ENCODE peak calls at places on chromosome 5, in four cellular contexts. One of them, this sample, is unnamed.
A peak's percentile ranks its signal among the peaks of the same experiment; 100 is the strongest.

GRCh38 chr5:83922699-83923098 is 202.0 kb upstream of the HAPLN1 start:
- DNase-seq in EH: peak; percentile 8
- DNase-seq in type B pancreatic cell: no peak
- DNase-seq in GM23248: no peak
- DNase-seq in this sample: no peak

GRCh38 chr5:93578813-93579560 is 2.0 kb downstream of the NR2F1-AS1 start:
- DNase-seq in type B pancreatic cell: no peak
- DNase-seq in EH: peak; percentile 14
- DNase-seq in GM23248: no peak
- DNase-seq in this sample: peak; percentile 67

GRCh38 chr5:6703791-6704190 is 9.4 kb upstream of the TENT4A start:
- DNase-seq in EH: peak; percentile 54
- DNase-seq in GM23248: peak; percentile 51
- DNase-seq in type B pancreatic cell: no peak
- DNase-seq in this sample: peak; percentile 21

GRCh38 chr5:82272957-82273356 is 5.2 kb downstream of the RPS23 start:
- DNase-seq in type B pancreatic cell: no peak
- DNase-seq in GM23248: no peak
- DNase-seq in EH: no peak
- DNase-seq in this sample: no peak

GRCh38 chr5:56625577-56625976 is 189.8 kb upstream of the MAP3K1 start:
- DNase-seq in EH: peak; percentile 98
- DNase-seq in GM23248: peak; percentile 87
- DNase-seq in type B pancreatic cell: no peak
- DNase-seq in this sample: peak; percentile 96

GRCh38 chr5:166441-167372 is 24.6 kb upstream of the LRRC14B start:
- DNase-seq in type B pancreatic cell: no peak
- DNase-seq in EH: no peak
- DNase-seq in GM23248: no peak
- DNase-seq in this sample: no peak

GRCh38 chr5:141223112-141223783 is at the start of gene PCDHB14:
- DNase-seq in GM23248: peak; percentile 70
- DNase-seq in type B pancreatic cell: no peak
- DNase-seq in EH: peak; percentile 50
- DNase-seq in this sample: peak; percentile 60

GRCh38 chr5:42242210-42242609 is 181.0 kb upstream of the GHR start:
- DNase-seq in type B pancreatic cell: no peak
- DNase-seq in EH: no peak
- DNase-seq in GM23248: no peak
- DNase-seq in this sample: no peak

GRCh38 chr5:137291436-137291835 is 207.7 kb downstream of the SPOCK1 start:
- DNase-seq in GM23248: no peak
- DNase-seq in type B pancreatic cell: no peak
- DNase-seq in EH: no peak
- DNase-seq in this sample: no peak

GRCh38 chr5:181109489-181110013 is 21.4 kb downstream of the OR2V1 start:
- DNase-seq in EH: no peak
- DNase-seq in GM23248: no peak
- DNase-seq in type B pancreatic cell: peak; percentile 63
- DNase-seq in this sample: no peak

GRCh38 chr5:103119765-103120606 is at the start of the genes GIN1 and PPIP5K2:
- DNase-seq in type B pancreatic cell: peak; percentile 97
- DNase-seq in EH: peak; percentile 97
- DNase-seq in GM23248: peak; percentile 98
- DNase-seq in this sample: peak; percentile 99

GRCh38 chr5:170892201-170892600 is 30.4 kb downstream of the RANBP17 start:
- DNase-seq in GM23248: peak; percentile 64
- DNase-seq in type B pancreatic cell: no peak
- DNase-seq in EH: peak; percentile 69
- DNase-seq in this sample: peak; percentile 73

GRCh38 chr5:96381526-96381925 is 51.5 kb downstream of the PCSK1 start:
- DNase-seq in EH: no peak
- DNase-seq in type B pancreatic cell: no peak
- DNase-seq in GM23248: no peak
- DNase-seq in this sample: no peak

GRCh38 chr5:130571076-130571475 is 594.0 kb downstream of the HINT1 start:
- DNase-seq in EH: no peak
- DNase-seq in GM23248: no peak
- DNase-seq in type B pancreatic cell: no peak
- DNase-seq in this sample: no peak

GRCh38 chr5:127820910-127821553 is 117.8 kb downstream of the CCDC192 start:
- DNase-seq in GM23248: peak; percentile 43
- DNase-seq in EH: peak; percentile 92
- DNase-seq in type B pancreatic cell: no peak
- DNase-seq in this sample: peak; percentile 79